ENCODE peak calls at places on chromosomes 2 and 18, in four cellular contexts. One of them, this sample, is unnamed.
A peak's percentile ranks its signal among the peaks of the same experiment; 100 is the strongest.

GRCh38 chr2:151334082-151334815 is 23.1 kb upstream of the TNFAIP6 start:
- DNase-seq in mesothelial cell of epicardium: no peak
- DNase-seq in retinal pigment epithelial cell: peak; percentile 39
- DNase-seq in cardiac fibroblast: peak; percentile 93
- DNase-seq in this sample: peak; percentile 86

GRCh38 chr18:24315170-24315569 is 82.5 kb downstream of the OSBPL1A start:
- DNase-seq in retinal pigment epithelial cell: no peak
- DNase-seq in mesothelial cell of epicardium: no peak
- DNase-seq in cardiac fibroblast: no peak
- DNase-seq in this sample: no peak

GRCh38 chr2:178523596-178524134 is 43.4 kb downstream of the PLEKHA3 start:
- DNase-seq in cardiac fibroblast: peak; percentile 5
- DNase-seq in mesothelial cell of epicardium: no peak
- DNase-seq in retinal pigment epithelial cell: no peak
- DNase-seq in this sample: no peak

GRCh38 chr2:29475446-29476006 is 360.3 kb downstream of the CLIP4 start:
- DNase-seq in cardiac fibroblast: no peak
- DNase-seq in mesothelial cell of epicardium: no peak
- DNase-seq in retinal pigment epithelial cell: no peak
- DNase-seq in this sample: no peak

GRCh38 chr2:98157557-98157956 is 70.6 kb downstream of the VWA3B start:
- DNase-seq in mesothelial cell of epicardium: no peak
- DNase-seq in cardiac fibroblast: no peak
- DNase-seq in retinal pigment epithelial cell: no peak
- DNase-seq in this sample: no peak

GRCh38 chr2:149017116-149017985 is 21.1 kb upstream of the LYPD6B start:
- DNase-seq in cardiac fibroblast: peak; percentile 84
- DNase-seq in mesothelial cell of epicardium: peak; percentile 71
- DNase-seq in retinal pigment epithelial cell: peak; percentile 30
- DNase-seq in this sample: peak; percentile 51

GRCh38 chr2:147648471-147648870 is 196.4 kb upstream of the ACVR2A start:
- DNase-seq in retinal pigment epithelial cell: no peak
- DNase-seq in cardiac fibroblast: no peak
- DNase-seq in mesothelial cell of epicardium: no peak
- DNase-seq in this sample: no peak

GRCh38 chr2:97871096-97871780 is 124.5 kb downstream of the TMEM131 start:
- DNase-seq in retinal pigment epithelial cell: no peak
- DNase-seq in cardiac fibroblast: peak; percentile 34
- DNase-seq in mesothelial cell of epicardium: no peak
- DNase-seq in this sample: no peak

GRCh38 chr2:172098650-172099471 is 3.8 kb downstream of the DLX2 start:
- DNase-seq in mesothelial cell of epicardium: peak; percentile 69
- DNase-seq in cardiac fibroblast: peak; percentile 49
- DNase-seq in retinal pigment epithelial cell: no peak
- DNase-seq in this sample: no peak

DNA sequence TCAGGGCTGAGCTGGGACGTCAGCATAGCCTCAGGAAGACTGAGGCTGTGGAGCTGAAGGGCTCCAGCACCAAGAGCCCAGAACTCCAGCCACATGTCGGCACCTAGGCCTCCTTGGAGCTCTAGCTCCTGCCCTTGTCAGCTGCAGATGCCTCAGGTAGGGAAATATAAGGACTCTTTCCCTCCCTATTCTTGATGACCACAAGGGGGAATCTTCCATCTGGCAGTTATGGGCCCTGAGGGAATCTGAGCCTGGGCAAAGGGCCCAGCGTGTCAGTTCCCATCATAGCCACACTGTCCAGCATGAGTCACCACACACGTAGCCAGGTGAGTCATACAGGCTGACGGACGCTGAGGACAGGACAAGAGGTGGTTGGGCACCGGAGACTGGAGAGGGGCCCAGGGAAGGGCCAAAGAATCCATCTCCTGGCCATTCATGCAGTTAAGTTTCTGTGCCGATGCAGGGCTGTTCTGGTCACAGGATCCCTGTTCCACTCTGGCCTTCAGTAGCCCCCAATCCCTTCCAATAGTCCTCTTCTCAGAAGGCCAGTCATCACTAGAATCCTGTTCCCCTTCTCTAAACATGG is 1.8 kb downstream of the MPV17 start:
- DNase-seq in cardiac fibroblast: peak; percentile 98
- DNase-seq in retinal pigment epithelial cell: peak; percentile 78
- DNase-seq in mesothelial cell of epicardium: no peak
- DNase-seq in this sample: peak; percentile 93
- TF ChIP-seq CTCF in cardiac fibroblast: peak; percentile 76
- TF ChIP-seq CTCF in retinal pigment epithelial cell: peak; percentile 71
- TF ChIP-seq CTCF in mesothelial cell of epicardium: peak; percentile 36
- TF ChIP-seq CTCF in this sample: peak; percentile 59

GRCh38 chr2:175999283-175999819 is 2.7 kb downstream of the LNPK start:
- DNase-seq in retinal pigment epithelial cell: no peak
- DNase-seq in mesothelial cell of epicardium: no peak
- DNase-seq in cardiac fibroblast: no peak
- DNase-seq in this sample: no peak

GRCh38 chr2:176002684-176003225 is 688 bp upstream of the LNPK start:
- DNase-seq in mesothelial cell of epicardium: no peak
- DNase-seq in cardiac fibroblast: peak; percentile 20
- DNase-seq in retinal pigment epithelial cell: no peak
- DNase-seq in this sample: no peak

GRCh38 chr2:176001903-176002683 is at the start of gene LNPK:
- DNase-seq in mesothelial cell of epicardium: peak; percentile 80
- DNase-seq in retinal pigment epithelial cell: peak; percentile 62
- DNase-seq in cardiac fibroblast: peak; percentile 87
- DNase-seq in this sample: peak; percentile 68

GRCh38 chr2:176003958-176004357 is 1.9 kb upstream of the LNPK start:
- DNase-seq in retinal pigment epithelial cell: no peak
- DNase-seq in cardiac fibroblast: no peak
- DNase-seq in mesothelial cell of epicardium: no peak
- DNase-seq in this sample: no peak

GRCh38 chr2:176001281-176001902 is 675 bp downstream of the LNPK start:
- DNase-seq in cardiac fibroblast: peak; percentile 40
- DNase-seq in retinal pigment epithelial cell: no peak
- DNase-seq in mesothelial cell of epicardium: no peak
- DNase-seq in this sample: no peak
- TF ChIP-seq CTCF in cardiac fibroblast: no peak
- TF ChIP-seq CTCF in retinal pigment epithelial cell: no peak
- TF ChIP-seq CTCF in mesothelial cell of epicardium: no peak
- TF ChIP-seq CTCF in this sample: no peak

GRCh38 chr2:102224824-102225739 is 38.3 kb downstream of the IL1RL2 start:
- DNase-seq in mesothelial cell of epicardium: no peak
- DNase-seq in retinal pigment epithelial cell: no peak
- DNase-seq in cardiac fibroblast: no peak
- DNase-seq in this sample: no peak
- TF ChIP-seq CTCF in mesothelial cell of epicardium: no peak
- TF ChIP-seq CTCF in retinal pigment epithelial cell: no peak
- TF ChIP-seq CTCF in cardiac fibroblast: no peak
- TF ChIP-seq CTCF in this sample: no peak

GRCh38 chr2:237702439-237703397 is 75.3 kb downstream of the LRRFIP1 start:
- DNase-seq in mesothelial cell of epicardium: no peak
- DNase-seq in cardiac fibroblast: peak; percentile 89
- DNase-seq in retinal pigment epithelial cell: no peak
- DNase-seq in this sample: no peak
- TF ChIP-seq CTCF in mesothelial cell of epicardium: no peak
- TF ChIP-seq CTCF in cardiac fibroblast: no peak
- TF ChIP-seq CTCF in retinal pigment epithelial cell: peak; percentile 19
- TF ChIP-seq CTCF in this sample: no peak

GRCh38 chr2:210617318-210617717 is 60.9 kb downstream of the CPS1 start:
- DNase-seq in cardiac fibroblast: no peak
- DNase-seq in retinal pigment epithelial cell: no peak
- DNase-seq in mesothelial cell of epicardium: no peak
- DNase-seq in this sample: no peak

GRCh38 chr2:210623506-210623905 is 67.1 kb downstream of the CPS1 start:
- DNase-seq in cardiac fibroblast: no peak
- DNase-seq in retinal pigment epithelial cell: no peak
- DNase-seq in mesothelial cell of epicardium: no peak
- DNase-seq in this sample: no peak

GRCh38 chr2:210620456-210620855 is 64.1 kb downstream of the CPS1 start:
- DNase-seq in mesothelial cell of epicardium: no peak
- DNase-seq in retinal pigment epithelial cell: no peak
- DNase-seq in cardiac fibroblast: peak; percentile 8
- DNase-seq in this sample: no peak

GRCh38 chr2:210616074-210616473 is 59.7 kb downstream of the CPS1 start:
- DNase-seq in mesothelial cell of epicardium: no peak
- DNase-seq in cardiac fibroblast: no peak
- DNase-seq in retinal pigment epithelial cell: no peak
- DNase-seq in this sample: no peak

GRCh38 chr2:210617732-210618330 is 61.4 kb downstream of the CPS1 start:
- DNase-seq in mesothelial cell of epicardium: no peak
- DNase-seq in cardiac fibroblast: peak; percentile 57
- DNase-seq in retinal pigment epithelial cell: peak; percentile 14
- DNase-seq in this sample: peak; percentile 36
- TF ChIP-seq CTCF in mesothelial cell of epicardium: no peak
- TF ChIP-seq CTCF in cardiac fibroblast: peak; percentile 62
- TF ChIP-seq CTCF in retinal pigment epithelial cell: peak; percentile 76
- TF ChIP-seq CTCF in this sample: peak; percentile 72

GRCh38 chr2:43021791-43022500 is 204.5 kb downstream of the ZFP36L2 start:
- DNase-seq in mesothelial cell of epicardium: no peak
- DNase-seq in cardiac fibroblast: no peak
- DNase-seq in retinal pigment epithelial cell: no peak
- DNase-seq in this sample: no peak
- TF ChIP-seq CTCF in mesothelial cell of epicardium: no peak
- TF ChIP-seq CTCF in cardiac fibroblast: peak; percentile 35
- TF ChIP-seq CTCF in retinal pigment epithelial cell: peak; percentile 29
- TF ChIP-seq CTCF in this sample: no peak

DNA sequence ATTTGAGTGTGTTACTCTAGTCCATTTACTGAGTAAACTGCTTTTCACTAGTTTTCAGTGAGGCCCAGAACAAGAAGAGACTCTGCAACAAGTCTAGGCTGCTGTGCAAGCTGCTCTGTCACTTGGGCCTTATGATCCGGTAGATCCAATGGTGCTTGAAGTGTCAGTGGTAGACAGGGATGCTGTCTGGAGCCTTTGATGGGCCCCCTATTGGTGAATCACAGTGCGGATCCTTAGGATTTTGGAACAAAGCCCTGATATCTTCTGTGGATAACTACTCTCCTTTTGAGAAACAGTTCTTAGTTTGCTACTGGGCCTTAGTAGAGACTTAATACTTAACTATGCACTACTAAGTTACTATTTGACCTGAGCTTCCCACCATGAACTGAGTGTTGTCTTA is 150.2 kb downstream of the TMEFF2 start:
- DNase-seq in cardiac fibroblast: no peak
- DNase-seq in mesothelial cell of epicardium: no peak
- DNase-seq in retinal pigment epithelial cell: no peak
- DNase-seq in this sample: no peak
- TF ChIP-seq CTCF in cardiac fibroblast: no peak
- TF ChIP-seq CTCF in mesothelial cell of epicardium: no peak
- TF ChIP-seq CTCF in retinal pigment epithelial cell: no peak
- TF ChIP-seq CTCF in this sample: no peak

GRCh38 chr2:240524963-240525718 is 32.6 kb downstream of the ANKMY1 start:
- DNase-seq in cardiac fibroblast: no peak
- DNase-seq in mesothelial cell of epicardium: no peak
- DNase-seq in retinal pigment epithelial cell: no peak
- DNase-seq in this sample: no peak
- TF ChIP-seq CTCF in cardiac fibroblast: no peak
- TF ChIP-seq CTCF in mesothelial cell of epicardium: no peak
- TF ChIP-seq CTCF in retinal pigment epithelial cell: no peak
- TF ChIP-seq CTCF in this sample: no peak

DNA sequence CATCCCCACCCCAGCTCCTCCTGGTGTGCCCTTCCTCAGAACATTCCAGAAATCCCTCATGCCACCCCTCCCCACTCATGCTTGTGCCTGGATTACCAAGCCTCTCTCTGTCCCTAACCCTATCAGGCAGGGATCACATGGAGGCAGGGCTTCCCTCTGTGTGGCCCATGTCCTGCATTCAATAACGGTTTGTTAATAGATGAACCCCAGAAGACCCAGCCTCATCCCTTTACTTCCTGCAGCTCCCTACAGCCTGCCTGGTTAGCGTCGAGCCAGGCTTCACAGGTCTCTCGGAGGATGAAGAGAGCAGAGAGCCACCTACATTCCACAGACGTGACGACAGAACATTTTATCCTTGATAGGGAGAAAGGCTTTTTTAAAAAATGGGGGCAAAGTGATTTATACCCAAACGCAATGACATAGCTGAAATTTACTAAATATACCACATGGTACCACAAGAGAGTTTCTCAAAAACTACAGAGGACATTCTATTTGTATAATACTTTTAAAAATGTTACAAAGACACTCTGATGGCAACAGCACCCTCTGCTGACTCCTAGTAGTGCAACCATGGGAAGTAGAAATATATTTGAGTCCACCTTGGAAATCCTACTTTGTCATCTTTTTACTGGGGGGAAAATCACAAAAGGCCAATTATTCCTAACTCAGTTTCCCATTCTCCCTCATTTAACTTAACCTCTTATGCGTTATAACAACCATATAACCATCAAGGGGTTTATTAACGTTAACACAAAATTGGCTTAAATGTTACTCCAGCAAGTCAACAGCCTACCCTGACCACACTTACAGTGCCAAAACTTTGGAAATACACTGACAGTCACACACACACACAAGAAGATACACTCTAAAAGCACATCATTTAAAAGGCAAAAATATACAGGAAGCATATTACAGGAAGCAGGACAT is 30.7 kb downstream of the FBXO15 start:
- DNase-seq in retinal pigment epithelial cell: no peak
- DNase-seq in mesothelial cell of epicardium: no peak
- DNase-seq in cardiac fibroblast: peak; percentile 60
- DNase-seq in this sample: peak; percentile 29
- TF ChIP-seq CTCF in retinal pigment epithelial cell: peak; percentile 78
- TF ChIP-seq CTCF in mesothelial cell of epicardium: peak; percentile 54
- TF ChIP-seq CTCF in cardiac fibroblast: peak; percentile 74
- TF ChIP-seq CTCF in this sample: peak; percentile 81

DNA sequence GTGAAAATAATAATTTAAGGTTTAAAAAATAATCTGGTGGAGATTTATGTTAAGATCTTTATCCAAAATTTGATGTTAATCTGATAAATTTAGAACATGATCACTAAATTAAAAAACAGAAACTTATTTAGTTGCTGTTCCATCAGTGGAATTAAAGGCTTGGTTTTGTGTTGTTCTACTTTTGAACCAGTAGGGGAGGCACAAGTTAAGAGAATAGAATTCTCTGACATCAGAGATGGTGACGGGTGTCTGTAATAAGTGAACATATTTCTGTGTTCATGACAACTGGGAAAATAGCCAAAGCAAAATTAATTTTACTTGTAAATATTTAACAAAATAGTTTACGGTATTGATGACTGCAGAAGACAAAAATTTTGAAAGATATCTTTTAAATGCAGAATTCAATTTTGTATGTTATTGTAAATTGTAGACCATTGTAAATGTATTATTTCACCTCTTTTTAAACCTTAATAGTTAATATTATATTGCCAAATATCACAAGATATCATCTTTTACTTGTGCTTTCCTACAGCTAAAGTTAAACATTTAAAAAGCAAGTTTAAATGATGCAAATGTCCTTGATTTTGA is 106.0 kb downstream of the UBR3 start:
- DNase-seq in retinal pigment epithelial cell: peak; percentile 9
- DNase-seq in cardiac fibroblast: peak; percentile 62
- DNase-seq in mesothelial cell of epicardium: no peak
- DNase-seq in this sample: peak; percentile 7
- TF ChIP-seq CTCF in retinal pigment epithelial cell: peak; percentile 73
- TF ChIP-seq CTCF in cardiac fibroblast: peak; percentile 76
- TF ChIP-seq CTCF in mesothelial cell of epicardium: peak; percentile 67
- TF ChIP-seq CTCF in this sample: peak; percentile 79

This sample was measured in AG09319.